ENCODE peak calls at places on chromosomes 3 and 15, in six cellular contexts. One of them, this sample, is unnamed.
A peak's percentile ranks its signal among the peaks of the same experiment; 100 is the strongest.

GRCh38 chr15:67501177-67501835 is 19.6 kb upstream of the C15orf61 start:
- DNase-seq in EH: peak; percentile 53
- DNase-seq in NCI-H2171 treated with DMSO at 0.1 percent for 48 hours: peak; percentile 22
- DNase-seq in A673: peak; percentile 45
- DNase-seq in HEK293T: no peak
- DNase-seq in B cell: peak; percentile 23
- DNase-seq in this sample: peak; percentile 18

GRCh38 chr3:44674211-44674610 is 25.7 kb downstream of the ZNF35 start:
- DNase-seq in EH: no peak
- DNase-seq in NCI-H2171 treated with DMSO at 0.1 percent for 48 hours: no peak
- DNase-seq in A673: no peak
- DNase-seq in HEK293T: no peak
- DNase-seq in B cell: no peak
- DNase-seq in this sample: no peak

GRCh38 chr3:32004111-32004790 is 22.7 kb downstream of the ZNF860 start:
- DNase-seq in EH: no peak
- DNase-seq in NCI-H2171 treated with DMSO at 0.1 percent for 48 hours: peak; percentile 86
- DNase-seq in A673: no peak
- DNase-seq in HEK293T: peak; percentile 28
- DNase-seq in B cell: no peak
- DNase-seq in this sample: no peak

GRCh38 chr15:85667491-85668424 is 127.0 kb downstream of the KLHL25 start:
- DNase-seq in EH: peak; percentile 99
- DNase-seq in NCI-H2171 treated with DMSO at 0.1 percent for 48 hours: no peak
- DNase-seq in A673: peak; percentile 71
- DNase-seq in HEK293T: no peak
- DNase-seq in B cell: peak; percentile 57
- DNase-seq in this sample: peak; percentile 93

GRCh38 chr3:13012228-13012691 is 61.0 kb downstream of the IQSEC1 start:
- DNase-seq in EH: peak; percentile 78
- DNase-seq in NCI-H2171 treated with DMSO at 0.1 percent for 48 hours: no peak
- DNase-seq in A673: peak; percentile 64
- DNase-seq in HEK293T: no peak
- DNase-seq in B cell: peak; percentile 76
- DNase-seq in this sample: no peak

GRCh38 chr3:55218577-55218976 is 268.5 kb downstream of the WNT5A start:
- DNase-seq in EH: no peak
- DNase-seq in NCI-H2171 treated with DMSO at 0.1 percent for 48 hours: no peak
- DNase-seq in A673: no peak
- DNase-seq in HEK293T: no peak
- DNase-seq in B cell: no peak
- DNase-seq in this sample: no peak

GRCh38 chr3:59192473-59192872 is 142.6 kb upstream of the CFAP20DC start:
- DNase-seq in EH: peak; percentile 54
- DNase-seq in NCI-H2171 treated with DMSO at 0.1 percent for 48 hours: no peak
- DNase-seq in A673: no peak
- DNase-seq in HEK293T: no peak
- DNase-seq in B cell: no peak
- DNase-seq in this sample: peak; percentile 2

GRCh38 chr3:120506076-120506827 is 55.5 kb upstream of the FSTL1 start:
- DNase-seq in EH: peak; percentile 75
- DNase-seq in NCI-H2171 treated with DMSO at 0.1 percent for 48 hours: peak; percentile 97
- DNase-seq in A673: no peak
- DNase-seq in HEK293T: no peak
- DNase-seq in B cell: no peak
- DNase-seq in this sample: no peak

GRCh38 chr3:10366681-10367101 is 45.8 kb upstream of the SEC13 start:
- DNase-seq in EH: peak; percentile 99
- DNase-seq in NCI-H2171 treated with DMSO at 0.1 percent for 48 hours: no peak
- DNase-seq in A673: no peak
- DNase-seq in HEK293T: no peak
- DNase-seq in B cell: no peak
- DNase-seq in this sample: peak; percentile 73

GRCh38 chr15:84983299-84983698 is 1.6 kb downstream of the PDE8A start:
- DNase-seq in EH: no peak
- DNase-seq in NCI-H2171 treated with DMSO at 0.1 percent for 48 hours: no peak
- DNase-seq in A673: no peak
- DNase-seq in HEK293T: no peak
- DNase-seq in B cell: no peak
- DNase-seq in this sample: no peak

GRCh38 chr15:64856429-64857145 is 14.9 kb downstream of the PLEKHO2 start:
- DNase-seq in EH: peak; percentile 89
- DNase-seq in NCI-H2171 treated with DMSO at 0.1 percent for 48 hours: no peak
- DNase-seq in A673: no peak
- DNase-seq in HEK293T: no peak
- DNase-seq in B cell: no peak
- DNase-seq in this sample: peak; percentile 75

GRCh38 chr3:156264771-156265170 is 144.4 kb downstream of the KCNAB1 start:
- DNase-seq in EH: peak; percentile 70
- DNase-seq in NCI-H2171 treated with DMSO at 0.1 percent for 48 hours: no peak
- DNase-seq in A673: no peak
- DNase-seq in HEK293T: no peak
- DNase-seq in B cell: no peak
- DNase-seq in this sample: no peak

GRCh38 chr15:89429986-89430385 is 66.4 kb downstream of the RHCG start:
- DNase-seq in EH: no peak
- DNase-seq in NCI-H2171 treated with DMSO at 0.1 percent for 48 hours: no peak
- DNase-seq in A673: no peak
- DNase-seq in HEK293T: no peak
- DNase-seq in B cell: no peak
- DNase-seq in this sample: no peak

GRCh38 chr15:58758141-58758540 is 8.6 kb upstream of the ADAM10 start:
- DNase-seq in EH: peak; percentile 51
- DNase-seq in NCI-H2171 treated with DMSO at 0.1 percent for 48 hours: no peak
- DNase-seq in A673: no peak
- DNase-seq in HEK293T: no peak
- DNase-seq in B cell: no peak
- DNase-seq in this sample: no peak

GRCh38 chr15:55108858-55109518 is 87.8 kb downstream of the RSL24D1 start:
- DNase-seq in EH: peak; percentile 25
- DNase-seq in NCI-H2171 treated with DMSO at 0.1 percent for 48 hours: peak; percentile 69
- DNase-seq in A673: peak; percentile 67
- DNase-seq in HEK293T: peak; percentile 56
- DNase-seq in B cell: peak; percentile 22
- DNase-seq in this sample: peak; percentile 40

GRCh38 chr3:56296361-56296760 is 171.9 kb downstream of the ERC2 start:
- DNase-seq in EH: no peak
- DNase-seq in NCI-H2171 treated with DMSO at 0.1 percent for 48 hours: no peak
- DNase-seq in A673: no peak
- DNase-seq in HEK293T: no peak
- DNase-seq in B cell: no peak
- DNase-seq in this sample: no peak

This sample was measured in Caki2.